ENCODE peak calls at places on chromosomes 5 and 9, in six cellular contexts. G is BJ; C is T1000; K is fibroblast of mammary gland; H is choroid plexus epithelial cell; B is stimulated activated CD8-positive, alpha-beta memory T cell treated with anti-CD3 and anti-CD28 coated beads, Interleukin-7, amount 100 ng/mL, for 24 hours. M is an unnamed sample.
A peak's percentile ranks its signal among the peaks of the same experiment; 100 is the strongest.

GRCh38 chr5:103541114-103541513 is 21.5 kb downstream of the NUDT12 start:
- DNase-seq in C (no peak), K (no peak), G (no peak), B (no peak), H (no peak), M (no peak)

GRCh38 chr9:69153707-69154521 is 20.2 kb upstream of the TJP2 start:
- DNase-seq in H (no peak), C (no peak), B (no peak), K (no peak), G (no peak), M (no peak)

GRCh38 chr5:137706841-137707240 is 29.0 kb downstream of the KLHL3 start:
- DNase-seq in K (peak; percentile 18), C (no peak), H (peak; percentile 24), G (no peak), B (no peak), M (no peak)

GRCh38 chr5:55597014-55597981 is 62.5 kb upstream of the PLPP1 start:
- DNase-seq in H (peak; percentile 33), C (no peak), B (no peak), K (peak; percentile 92), G (no peak), M (peak; percentile 73)

GRCh38 chr5:57113486-57113885 is 60.4 kb upstream of the GPBP1 start:
- DNase-seq in G (no peak), C (no peak), B (no peak), H (no peak), K (no peak), M (no peak)

GRCh38 chr5:65663804-65664521 is 39.1 kb downstream of the SHLD3 start:
- DNase-seq in C (no peak), G (no peak), H (peak; percentile 16), K (peak; percentile 28), B (no peak), M (no peak)

GRCh38 chr5:179337227-179338122 is 7.8 kb downstream of the ADAMTS2 start:
- DNase-seq in B (no peak), G (no peak), H (peak; percentile 28), C (no peak), K (no peak), M (peak; percentile 20)

GRCh38 chr9:121997791-121998190 is 95.3 kb downstream of the TTLL11 start:
- DNase-seq in K (peak; percentile 46), G (no peak), C (no peak), H (peak; percentile 91), B (no peak), M (no peak)

GRCh38 chr5:72452515-72453259 is 54.5 kb downstream of the ZNF366 start:
- DNase-seq in B (no peak), H (peak; percentile 81), C (no peak), K (peak; percentile 92), G (peak; percentile 59), M (peak; percentile 68)

GRCh38 chr5:134268019-134268601 is 42.2 kb upstream of the PPP2CA start:
- DNase-seq in H (no peak), G (no peak), B (no peak), C (no peak), K (no peak), M (no peak)

GRCh38 chr5:1090538-1090937 is 21.3 kb downstream of the SLC12A7 start:
- DNase-seq in H (no peak), B (no peak), C (no peak), G (no peak), K (peak; percentile 8), M (peak; percentile 81)

GRCh38 chr9:123072407-123072995 is 39.0 kb downstream of the GPR21 start:
- DNase-seq in B (no peak), H (no peak), K (no peak), C (no peak), G (no peak), M (no peak)

GRCh38 chr9:105241356-105242043 is 3.0 kb upstream of the SLC44A1 start:
- DNase-seq in H (no peak), C (no peak), B (no peak), K (no peak), G (no peak), M (no peak)

GRCh38 chr5:56006600-56006999 is 11.8 kb upstream of the IL6ST start:
- DNase-seq in C (no peak), G (no peak), K (no peak), H (no peak), B (no peak), M (no peak)

GRCh38 chr5:168529361-168530234 is 493 bp downstream of the FBLL1 start:
- DNase-seq in C (no peak), H (no peak), B (no peak), K (no peak), G (no peak), M (no peak)

GRCh38 chr5:95942968-95943367 is 18.7 kb downstream of the ELL2 start:
- DNase-seq in H (no peak), K (no peak), B (no peak), C (no peak), G (no peak), M (no peak)

GRCh38 chr5:126499742-126500396 is 76.7 kb downstream of the GRAMD2B start:
- DNase-seq in B (no peak), H (peak; percentile 58), G (no peak), C (no peak), K (peak; percentile 34), M (no peak)

GRCh38 chr5:97979740-97980139 is 793.7 kb upstream of the RGMB start:
- DNase-seq in B (no peak), C (no peak), K (peak; percentile 58), H (peak; percentile 71), G (no peak), M (peak; percentile 59)

GRCh38 chr9:116549061-116549664 is 137.9 kb upstream of the TRIM32 start:
- DNase-seq in B (no peak), C (peak; percentile 83), K (peak; percentile 99), G (peak; percentile 84), H (peak; percentile 96), M (peak; percentile 87)

GRCh38 chr5:73950441-73950873 is 324.5 kb downstream of the ARHGEF28 start:
- DNase-seq in H (no peak), G (no peak), K (peak; percentile 50), C (no peak), B (no peak), M (no peak)

GRCh38 chr9:94084314-94084713 is at the start of gene PTPDC1:
- DNase-seq in H (peak; percentile 92), C (no peak), K (peak; percentile 75), G (peak; percentile 32), B (no peak), M (no peak)

GRCh38 chr5:142618125-142618524 is 67.8 kb downstream of the FGF1 start:
- DNase-seq in K (peak; percentile 90), C (no peak), G (no peak), B (no peak), H (peak; percentile 77), M (no peak)

GRCh38 chr5:40672440-40672839 is 7.3 kb upstream of the PTGER4 start:
- DNase-seq in K (no peak), G (no peak), B (no peak), C (no peak), H (no peak), M (no peak)

GRCh38 chr5:62316110-62316509 is 10.1 kb downstream of the KIF2A start:
- DNase-seq in K (peak; percentile 26), C (no peak), G (no peak), H (no peak), B (no peak), M (no peak)

GRCh38 chr9:18472915-18473314 is 1.0 kb upstream of the ADAMTSL1 start:
- DNase-seq in C (no peak), K (peak; percentile 58), B (no peak), G (no peak), H (no peak), M (no peak)

GRCh38 chr9:95626885-95627558 is 110.3 kb upstream of the PTCH1 start:
- DNase-seq in K (no peak), G (no peak), C (no peak), H (no peak), B (peak; percentile 4), M (peak; percentile 74)

GRCh38 chr9:94586814-94587213 is 6.8 kb downstream of the FBP2 start:
- DNase-seq in G (no peak), C (no peak), K (peak; percentile 35), H (peak; percentile 39), B (no peak), M (no peak)

M was measured in Right ventricle myocardium superior.